ENCODE peak calls at places on chromosomes 1 and 21, in four cellular contexts. A is OCI-LY7, P is aorta, V is neural progenitor cell. C is an unnamed sample. For H3K36me3, the result is how much of the 10 kb centered on the place peaks cover.

GRCh38 chr1:45677751-45678245 is 8.5 kb downstream of the GPBP1L1 start:
- DNase-seq in P (no peak), A (no peak), V (no peak), C (no peak)

GRCh38 chr1:25008192-25008485 is 78.1 kb upstream of the RUNX3 start:
- DNase-seq in V (no peak), P (no peak), A (no peak), C (no peak)

GRCh38 chr1:183633676-183634343 is 1.8 kb downstream of the ARPC5 start:
- DNase-seq in A (peak), V (peak), P (no peak), C (peak)

GRCh38 chr1:12434174-12434573 is 183.8 kb downstream of the DHRS3 start:
- DNase-seq in V (no peak), A (no peak), P (peak), C (peak)

GRCh38 chr1:1916882-1917281 is 1.8 kb downstream of the CALML6 start:
- DNase-seq in A (no peak), V (no peak), P (peak), C (no peak)

GRCh38 chr1:44318097-44319088 is 36.7 kb downstream of the ERI3 start:
- DNase-seq in V (peak), P (no peak), A (peak), C (peak)

GRCh38 chr1:205746757-205747412 is 3.1 kb downstream of the NUCKS1 start:
- DNase-seq in P (no peak), V (no peak), A (no peak), C (no peak)

GRCh38 chr1:86950712-86951111 is 36.3 kb downstream of the HS2ST1 start:
- DNase-seq in P (no peak), A (no peak), V (no peak), C (no peak)

GRCh38 chr1:110829955-110830553 is 42.9 kb upstream of the CD53 start:
- DNase-seq in V (peak), P (no peak), A (peak), C (peak)

GRCh38 chr1:47785561-47786271 is 211.5 kb downstream of the TRABD2B start:
- DNase-seq in P (peak), A (no peak), V (peak), C (no peak)

GRCh38 chr21:36260030-36260787 is 59.8 kb upstream of the MORC3 start:
- DNase-seq in P (no peak), A (peak), V (peak), C (peak)

GRCh38 chr1:242209063-242209462 is 210.2 kb upstream of the MAP1LC3C start:
- DNase-seq in V (peak), A (no peak), P (no peak), C (no peak)

GRCh38 chr1:88697503-88697902 is 13.4 kb downstream of the PKN2 start:
- DNase-seq in V (peak), P (no peak), A (no peak), C (no peak)

GRCh38 chr21:36381841-36382589 is 3.2 kb upstream of the CHAF1B start:
- DNase-seq in A (no peak), V (no peak), P (no peak), C (no peak)

GRCh38 chr1:174222166-174222949 is 63.0 kb downstream of the RABGAP1L start:
- DNase-seq in A (no peak), V (no peak), P (no peak), C (no peak)

GRCh38 chr1:95040032-95040525 is 32.7 kb downstream of the ALG14 start:
- DNase-seq in A (no peak), V (no peak), P (no peak), C (no peak)

GRCh38 chr1:32947669-32948068 is 16.9 kb downstream of the RNF19B start:
- DNase-seq in P (no peak), V (no peak), A (no peak), C (no peak)
- H3K36me3 ChIP-seq in P (under half), V (under half), A (half or more), C (under half)

GRCh38 chr1:62439652-62440371 is 3.0 kb downstream of the USP1 start:
- DNase-seq in A (peak), P (no peak), V (no peak), C (no peak)

GRCh38 chr1:62450301-62450700 is 13.5 kb downstream of the USP1 start:
- DNase-seq in V (no peak), A (no peak), P (no peak), C (no peak)

GRCh38 chr1:62448221-62448933 is 11.5 kb downstream of the USP1 start:
- DNase-seq in A (no peak), V (no peak), P (no peak), C (no peak)

GRCh38 chr1:62444701-62445100 is 7.9 kb downstream of the USP1 start:
- DNase-seq in A (no peak), V (no peak), P (no peak), C (no peak)
- H3K36me3 ChIP-seq in A (half or more), V (half or more), P (under half), C (under half)

DNA sequence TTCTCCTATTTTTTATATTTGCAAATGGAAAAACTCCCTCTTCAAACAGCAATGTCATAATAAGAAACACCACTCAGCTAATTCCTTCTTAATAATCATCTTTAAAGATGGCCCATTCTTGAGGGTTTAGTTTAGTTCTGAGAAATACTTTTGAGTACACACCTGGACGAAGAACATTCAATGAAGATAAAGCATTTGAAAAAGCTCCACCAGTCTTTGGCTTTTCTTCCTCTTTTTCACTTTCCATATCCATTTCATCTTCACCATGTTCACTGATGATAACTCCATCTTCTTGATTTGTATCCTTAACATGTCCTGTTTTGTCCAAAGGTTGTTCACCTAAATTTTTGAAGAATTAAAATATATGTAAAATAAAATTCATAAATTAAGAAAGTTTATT is 7.4 kb downstream of the PAXBP1 start:
- DNase-seq in A (peak), V (no peak), P (no peak), C (no peak)
- H3K36me3 ChIP-seq in A (half or more), V (under half), P (under half), C (under half)

GRCh38 chr1:29164588-29164987 is 17.1 kb downstream of the SRSF4 start:
- DNase-seq in V (no peak), A (no peak), P (no peak), C (no peak)

GRCh38 chr1:29162476-29163138 is 19.1 kb downstream of the SRSF4 start:
- DNase-seq in A (no peak), V (no peak), P (no peak), C (no peak)

GRCh38 chr1:29166291-29166878 is 15.3 kb downstream of the SRSF4 start:
- DNase-seq in P (no peak), A (no peak), V (no peak), C (no peak)

GRCh38 chr1:29159773-29160172 is 21.9 kb downstream of the SRSF4 start:
- DNase-seq in V (no peak), P (no peak), A (no peak), C (no peak)

DNA sequence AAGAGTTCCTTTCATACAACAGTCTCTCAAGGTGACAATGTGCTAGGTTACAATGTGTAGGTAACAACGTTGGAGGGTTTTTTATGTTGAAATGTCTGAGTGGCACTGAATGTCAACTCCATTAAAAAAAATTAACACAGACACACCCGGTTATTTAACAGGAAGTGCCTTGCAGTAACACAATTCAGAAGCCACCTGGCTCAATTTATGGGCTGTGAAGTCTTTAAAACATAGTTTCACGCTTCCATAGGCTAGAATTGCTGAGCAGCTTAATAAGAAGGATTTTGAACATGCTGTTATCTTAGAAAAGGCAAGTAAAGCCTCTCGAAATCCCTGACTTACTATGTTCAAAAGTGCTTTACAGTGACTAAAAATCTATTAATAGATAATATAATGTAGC is 19.7 kb downstream of the SRSF4 start:
- DNase-seq in A (no peak), P (no peak), V (no peak), C (no peak)
- H3K36me3 ChIP-seq in A (half or more), P (under half), V (under half), C (under half)

DNA sequence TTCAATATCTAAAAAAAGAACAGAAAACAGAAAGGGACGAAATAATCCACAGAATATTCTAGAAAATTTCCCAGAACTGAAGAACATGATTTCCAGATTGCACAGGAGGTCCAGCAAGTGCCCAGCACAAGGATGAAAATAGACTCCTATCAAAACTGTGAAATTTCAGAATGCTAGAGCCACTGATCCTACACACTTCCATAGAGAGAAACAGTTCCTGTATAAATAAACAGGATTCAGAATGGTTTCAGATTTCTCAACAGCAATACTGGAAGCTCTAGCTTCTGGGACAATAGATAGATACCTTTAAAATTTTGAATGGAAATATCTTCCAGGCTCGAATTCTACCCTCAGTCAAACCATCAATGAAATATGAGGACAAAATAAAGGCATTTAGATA is 4.6 kb downstream of the TARBP1 start:
- DNase-seq in P (no peak), V (no peak), A (no peak), C (no peak)
- H3K36me3 ChIP-seq in P (under half), V (under half), A (under half), C (under half)

GRCh38 chr1:117759535-117759934 is 153.7 kb downstream of the TENT5C start:
- DNase-seq in V (no peak), A (no peak), P (no peak), C (no peak)
- H3K36me3 ChIP-seq in V (under half), A (under half), P (under half), C (under half)

GRCh38 chr1:149962736-149963135 is 26.1 kb upstream of the MTMR11 start:
- DNase-seq in V (no peak), A (no peak), P (no peak), C (no peak)

GRCh38 chr1:149963358-149963757 is 26.7 kb upstream of the MTMR11 start:
- DNase-seq in A (no peak), P (no peak), V (no peak), C (no peak)

GRCh38 chr1:149965440-149965839 is 28.8 kb upstream of the MTMR11 start:
- DNase-seq in V (no peak), P (no peak), A (no peak), C (peak)

GRCh38 chr1:149966405-149966804 is 29.7 kb upstream of the MTMR11 start:
- DNase-seq in V (no peak), A (no peak), P (no peak), C (no peak)

GRCh38 chr1:149962039-149962647 is 25.5 kb upstream of the MTMR11 start:
- DNase-seq in V (peak), P (peak), A (peak), C (peak)
- H3K36me3 ChIP-seq in V (under half), P (under half), A (under half), C (under half)

GRCh38 chr1:230267338-230268065 is 158.6 kb downstream of the PGBD5 start:
- DNase-seq in V (no peak), A (no peak), P (no peak), C (no peak)
- H3K36me3 ChIP-seq in V (under half), A (under half), P (under half), C (under half)

GRCh38 chr21:25944672-25945213 is 210.0 kb downstream of the GABPA start:
- DNase-seq in V (no peak), A (no peak), P (no peak), C (no peak)

GRCh38 chr21:25938673-25939395 is 204.1 kb downstream of the GABPA start:
- DNase-seq in P (no peak), A (no peak), V (no peak), C (no peak)

GRCh38 chr21:25939396-25939761 is 204.6 kb downstream of the GABPA start:
- DNase-seq in A (no peak), V (no peak), P (no peak), C (no peak)

GRCh38 chr21:25942145-25942544 is 207.4 kb downstream of the GABPA start:
- DNase-seq in V (no peak), P (no peak), A (no peak), C (no peak)

GRCh38 chr21:25944082-25944481 is 209.3 kb downstream of the GABPA start:
- DNase-seq in P (no peak), A (no peak), V (no peak), C (no peak)
- H3K36me3 ChIP-seq in P (under half), A (under half), V (under half), C (under half)

C was measured in naive thymus-derived CD4-positive, alpha-beta T cell.